ENCODE peak calls at places on chromosomes 16 and 17, in five cellular contexts. T is suprapubic skin, B is CMK, E is NCI-H1105 treated with DMSO at 0.1 percent for 48 hours, G is HCT116. Z is an unnamed sample.

GRCh38 chr16:24036614-24037013 is 200.8 kb downstream of the PRKCB start:
- DNase-seq in E (peak; percentile 40), T (no peak), G (peak; percentile 29), B (no peak), Z (peak; percentile 40)

GRCh38 chr17:37483311-37484039 is 6.2 kb upstream of the DUSP14 start:
- DNase-seq in E (no peak), B (no peak), G (no peak), T (no peak), Z (no peak)

GRCh38 chr16:84361546-84361945 is 6.8 kb upstream of the ATP2C2 start:
- DNase-seq in E (no peak), B (no peak), G (no peak), T (no peak), Z (no peak)

GRCh38 chr17:45435481-45435880 is 2.8 kb upstream of the ARHGAP27 start:
- DNase-seq in E (no peak), G (no peak), B (no peak), T (no peak), Z (no peak)

GRCh38 chr17:19938736-19939135 is 38.9 kb downstream of the AKAP10 start:
- DNase-seq in T (no peak), B (no peak), E (no peak), G (no peak), Z (no peak)

GRCh38 chr17:45696442-45696841 is 87.7 kb upstream of the CRHR1 start:
- DNase-seq in G (no peak), E (no peak), B (no peak), T (no peak), Z (no peak)

GRCh38 chr16:4244254-4244812 is 2.5 kb upstream of the SRL start:
- DNase-seq in G (no peak), E (peak; percentile 32), T (no peak), B (no peak), Z (no peak)

GRCh38 chr16:69286941-69287713 is 24.0 kb upstream of the VPS4A start:
- DNase-seq in B (peak; percentile 14), E (peak; percentile 21), G (peak; percentile 31), T (no peak), Z (no peak)

GRCh38 chr17:12512712-12513355 is 152.9 kb upstream of the MYOCD start:
- DNase-seq in E (no peak), B (no peak), G (no peak), T (no peak), Z (no peak)

GRCh38 chr16:49563666-49564065 is 190.1 kb downstream of the C16orf78 start:
- DNase-seq in E (no peak), T (no peak), G (no peak), B (no peak), Z (no peak)

GRCh38 chr17:8122923-8123694 is 797 bp downstream of the HES7 start:
- DNase-seq in G (no peak), T (no peak), E (peak; percentile 17), B (no peak), Z (no peak)

GRCh38 chr17:13362341-13363122 is 239.2 kb downstream of the HS3ST3A1 start:
- DNase-seq in B (no peak), E (no peak), G (no peak), T (no peak), Z (no peak)

GRCh38 chr16:72093448-72094265 is at the start of the genes DHX38 and TXNL4B:
- DNase-seq in E (peak; percentile 94), T (peak; percentile 96), G (peak; percentile 99), B (peak; percentile 93), Z (peak; percentile 97)

GRCh38 chr16:82452002-82452741 is 174.6 kb upstream of the CDH13 start:
- DNase-seq in T (no peak), G (no peak), E (peak; percentile 30), B (no peak), Z (no peak)

GRCh38 chr17:41792835-41793748 is 6.6 kb upstream of the JUP start:
- DNase-seq in E (no peak), T (peak; percentile 76), G (peak; percentile 79), B (peak; percentile 75), Z (no peak)

GRCh38 chr16:51326131-51326856 is 175.2 kb upstream of the SALL1 start:
- DNase-seq in E (no peak), G (no peak), B (no peak), T (no peak), Z (no peak)

GRCh38 chr17:66203274-66204015 is 11.5 kb upstream of the CEP112 start:
- DNase-seq in B (no peak), T (no peak), E (no peak), G (no peak), Z (no peak)

GRCh38 chr16:57480127-57480753 is 6.1 kb downstream of the DOK4 start:
- DNase-seq in T (no peak), E (no peak), B (no peak), G (no peak), Z (no peak)

GRCh38 chr17:82931696-82932060 is 91.9 kb upstream of the ZNF750 start:
- DNase-seq in E (no peak), G (no peak), T (no peak), B (no peak), Z (no peak)

GRCh38 chr17:77666881-77667395 is 291.6 kb upstream of the TNRC6C start:
- DNase-seq in T (peak; percentile 30), G (no peak), E (no peak), B (no peak), Z (peak; percentile 60)

GRCh38 chr16:77220427-77220826 is 21.2 kb downstream of the SYCE1L start:
- DNase-seq in G (no peak), E (no peak), B (no peak), T (no peak), Z (no peak)

GRCh38 chr16:75236232-75236631 is 15.2 kb downstream of the BCAR1 start:
- DNase-seq in B (no peak), G (no peak), T (no peak), E (no peak), Z (no peak)

GRCh38 chr17:74513987-74514631 is 17.2 kb downstream of the CD300LB start:
- DNase-seq in G (peak; percentile 88), E (peak; percentile 100), T (no peak), B (peak; percentile 62), Z (peak; percentile 17)

GRCh38 chr16:2296662-2297505 is 29.0 kb upstream of the RNPS1 start:
- DNase-seq in E (no peak), B (peak; percentile 68), G (peak; percentile 8), T (no peak), Z (no peak)

GRCh38 chr17:55053855-55054254 is 85.3 kb downstream of the STXBP4 start:
- DNase-seq in G (no peak), E (no peak), B (no peak), T (no peak), Z (no peak)

GRCh38 chr17:59368218-59368857 is 36.9 kb downstream of the YPEL2 start:
- DNase-seq in B (no peak), G (no peak), T (no peak), E (no peak), Z (no peak)

GRCh38 chr17:48023408-48024148 is 14.0 kb downstream of the COPZ2 start:
- DNase-seq in G (peak; percentile 75), B (no peak), T (peak; percentile 88), E (peak; percentile 82), Z (peak; percentile 67)

GRCh38 chr17:63998721-63999679 is 849 bp downstream of the PRR29 start:
- DNase-seq in E (no peak), T (peak; percentile 55), G (no peak), B (no peak), Z (no peak)

GRCh38 chr17:1709971-1710806 is at the start of gene TLCD2:
- DNase-seq in B (no peak), E (no peak), T (peak; percentile 88), G (peak; percentile 36), Z (no peak)

GRCh38 chr17:81405382-81406005 is 10.2 kb downstream of the BAHCC1 start:
- DNase-seq in B (no peak), T (no peak), G (no peak), E (no peak), Z (no peak)

GRCh38 chr16:2770057-2770780 is 6.9 kb downstream of the ELOB start:
- DNase-seq in E (no peak), G (no peak), B (no peak), T (no peak), Z (peak; percentile 40)

GRCh38 chr17:81379523-81379942 is 15.7 kb upstream of the BAHCC1 start:
- DNase-seq in G (peak; percentile 81), T (peak; percentile 70), E (no peak), B (no peak), Z (no peak)

GRCh38 chr17:55814377-55814776 is 63.5 kb downstream of the PCTP start:
- DNase-seq in T (no peak), E (no peak), B (no peak), G (no peak), Z (no peak)

GRCh38 chr16:29815032-29815721 is 775 bp upstream of the PAGR1 start:
- DNase-seq in T (peak; percentile 83), B (no peak), E (peak; percentile 57), G (no peak), Z (no peak)

GRCh38 chr17:64491034-64491860 is 5.6 kb downstream of the POLG2 start:
- DNase-seq in G (no peak), T (no peak), E (no peak), B (no peak), Z (peak; percentile 39)

GRCh38 chr17:41393294-41393693 is 4.1 kb downstream of the KRT31 start:
- DNase-seq in G (no peak), T (no peak), E (peak; percentile 14), B (no peak), Z (no peak)

GRCh38 chr16:85361441-85362118 is 249.3 kb upstream of the CIBAR2 start:
- DNase-seq in G (no peak), T (peak; percentile 61), B (no peak), E (peak; percentile 31), Z (no peak)

GRCh38 chr16:84999200-84999599 is 12.1 kb downstream of the ZDHHC7 start:
- DNase-seq in T (no peak), B (no peak), G (no peak), E (no peak), Z (no peak)

GRCh38 chr17:57534863-57535651 is 210.0 kb downstream of the CCDC182 start:
- DNase-seq in T (no peak), B (no peak), E (peak; percentile 65), G (no peak), Z (no peak)

GRCh38 chr17:78992542-78993212 is 13.0 kb upstream of the LGALS3BP start:
- DNase-seq in B (no peak), T (peak; percentile 43), G (no peak), E (no peak), Z (no peak)

Z was measured in HL-60.